ENCODE peak calls at places on chromosomes 11 and 22, in ten cellular contexts. O is fibroblast of the conjunctiva; Y is amygdala; R is NCI-H460; M is AG04450; N is NCI-H1436; E is stimulated activated CD8-positive, alpha-beta memory T cell treated with anti-CD3 and anti-CD28 coated beads, Interleukin-7, amount 100 ng/mL, for 1 hour; U is H4; X is GM23248; G is activated CD8-positive, alpha-beta memory T cell treated with anti-CD3 and anti-CD28 coated beads for 24 hours. A is an unnamed sample.

GRCh38 chr11:46679252-46680163 is 20.9 kb downstream of the ARHGAP1 start:
- DNase-seq in O (no peak), Y (no peak), R (no peak), M (no peak), N (no peak), E (no peak), U (no peak), X (no peak), G (no peak), A (no peak)

GRCh38 chr11:126394036-126394435 is 38.5 kb downstream of the ST3GAL4 start:
- DNase-seq in O (no peak), Y (no peak), R (no peak), M (no peak), N (no peak), E (no peak), U (no peak), X (no peak), G (no peak), A (no peak)

GRCh38 chr11:72573380-72573949 is 100.8 kb downstream of the PDE2A start:
- DNase-seq in O (no peak), Y (no peak), R (peak), M (no peak), N (peak), E (no peak), U (peak), X (peak), G (peak), A (no peak)

GRCh38 chr11:16184588-16184987 is 171.8 kb downstream of the SOX6 start:
- DNase-seq in O (peak), Y (no peak), R (peak), M (peak), N (no peak), E (no peak), U (peak), X (peak), G (no peak), A (no peak)

GRCh38 chr11:82792319-82792718 is 58.7 kb upstream of the FAM181B start:
- DNase-seq in O (no peak), Y (no peak), R (no peak), M (no peak), N (no peak), E (no peak), U (no peak), X (no peak), G (no peak), A (no peak)

GRCh38 chr11:64361659-64362058 is 2.7 kb downstream of the RPS6KA4 start:
- DNase-seq in O (no peak), Y (no peak), R (no peak), M (no peak), N (no peak), E (no peak), U (no peak), X (no peak), G (no peak), A (no peak)

GRCh38 chr11:7442588-7443215 is 42.6 kb upstream of the OLFML1 start:
- DNase-seq in O (peak), Y (peak), R (peak), M (peak), N (peak), E (peak), U (peak), X (peak), G (peak), A (peak)

GRCh38 chr22:35318346-35319215 is 18.9 kb downstream of the TOM1 start:
- DNase-seq in O (no peak), Y (no peak), R (no peak), M (no peak), N (no peak), E (no peak), U (no peak), X (no peak), G (no peak), A (no peak)

GRCh38 chr22:17562906-17563870 is at the start of gene SLC25A18:
- DNase-seq in O (no peak), Y (peak), R (no peak), M (no peak), N (no peak), E (no peak), U (no peak), X (no peak), G (no peak), A (no peak)

GRCh38 chr11:57616595-57616994 is 19.1 kb downstream of the SERPING1 start:
- DNase-seq in O (no peak), Y (no peak), R (no peak), M (no peak), N (no peak), E (no peak), U (no peak), X (no peak), G (no peak), A (no peak)

GRCh38 chr11:105226062-105226461 is 86.5 kb upstream of the CARD18 start:
- DNase-seq in O (no peak), Y (no peak), R (no peak), M (no peak), N (no peak), E (no peak), U (no peak), X (peak), G (no peak), A (no peak)

GRCh38 chr11:19982761-19983495 is 177.3 kb downstream of the DBX1 start:
- DNase-seq in O (no peak), Y (no peak), R (no peak), M (no peak), N (no peak), E (no peak), U (no peak), X (no peak), G (no peak), A (no peak)

GRCh38 chr11:72568861-72569260 is 105.4 kb downstream of the PDE2A start:
- DNase-seq in O (no peak), Y (no peak), R (no peak), M (no peak), N (no peak), E (no peak), U (no peak), X (peak), G (no peak), A (no peak)

GRCh38 chr11:69005631-69006368 is 7.2 kb downstream of the MRGPRF start:
- DNase-seq in O (no peak), Y (no peak), R (no peak), M (no peak), N (no peak), E (no peak), U (no peak), X (no peak), G (no peak), A (no peak)

GRCh38 chr11:75508051-75508561 is 17.6 kb downstream of the GDPD5 start:
- DNase-seq in O (no peak), Y (no peak), R (no peak), M (no peak), N (no peak), E (peak), U (no peak), X (no peak), G (no peak), A (peak)

GRCh38 chr11:16739326-16739875 is 954 bp downstream of the C11orf58 start:
- DNase-seq in O (no peak), Y (no peak), R (no peak), M (no peak), N (no peak), E (no peak), U (no peak), X (peak), G (no peak), A (no peak)

GRCh38 chr11:46285594-46286033 is 8.2 kb downstream of the CREB3L1 start:
- DNase-seq in O (peak), Y (no peak), R (no peak), M (no peak), N (no peak), E (no peak), U (no peak), X (peak), G (no peak), A (no peak)

GRCh38 chr22:35991168-35991567 is 37.5 kb downstream of the RBFOX2 start:
- DNase-seq in O (no peak), Y (no peak), R (no peak), M (peak), N (no peak), E (no peak), U (peak), X (no peak), G (no peak), A (no peak)

GRCh38 chr22:46256358-46256958 is 6.4 kb upstream of the CDPF1 start:
- DNase-seq in O (no peak), Y (no peak), R (no peak), M (no peak), N (no peak), E (no peak), U (no peak), X (no peak), G (no peak), A (no peak)

GRCh38 chr11:109026891-109027489 is 362.1 kb downstream of the DDX10 start:
- DNase-seq in O (no peak), Y (no peak), R (no peak), M (no peak), N (no peak), E (no peak), U (no peak), X (peak), G (no peak), A (no peak)

GRCh38 chr11:130388607-130389205 is 39.7 kb downstream of the ADAMTS8 start:
- DNase-seq in O (no peak), Y (no peak), R (no peak), M (no peak), N (no peak), E (no peak), U (no peak), X (no peak), G (no peak), A (no peak)

GRCh38 chr22:19902245-19902699 is 39.3 kb upstream of the COMT start:
- DNase-seq in O (no peak), Y (no peak), R (no peak), M (no peak), N (peak), E (no peak), U (no peak), X (no peak), G (no peak), A (no peak)

GRCh38 chr22:38694049-38694448 is 6.7 kb downstream of the JOSD1 start:
- DNase-seq in O (no peak), Y (no peak), R (no peak), M (no peak), N (no peak), E (no peak), U (no peak), X (peak), G (no peak), A (no peak)

GRCh38 chr22:24595863-24596262 is 3.0 kb upstream of the LRRC75B start:
- DNase-seq in O (no peak), Y (no peak), R (no peak), M (no peak), N (no peak), E (no peak), U (no peak), X (no peak), G (no peak), A (no peak)

GRCh38 chr22:24146791-24147353 is 34.4 kb upstream of the SUSD2 start:
- DNase-seq in O (peak), Y (no peak), R (no peak), M (peak), N (no peak), E (no peak), U (peak), X (peak), G (no peak), A (no peak)

GRCh38 chr11:75079546-75079945 is 17.1 kb downstream of the OR2AT4 start:
- DNase-seq in O (no peak), Y (no peak), R (no peak), M (no peak), N (no peak), E (no peak), U (no peak), X (no peak), G (no peak), A (no peak)

GRCh38 chr11:92413757-92414513 is 189.3 kb downstream of the FAT3 start:
- DNase-seq in O (no peak), Y (no peak), R (no peak), M (no peak), N (no peak), E (no peak), U (no peak), X (no peak), G (no peak), A (no peak)

GRCh38 chr11:62588966-62589637 is 2.2 kb downstream of the TUT1 start:
- DNase-seq in O (no peak), Y (no peak), R (no peak), M (no peak), N (no peak), E (no peak), U (no peak), X (peak), G (no peak), A (no peak)

GRCh38 chr22:30267382-30268302 is 991 bp upstream of the OSM start:
- DNase-seq in O (no peak), Y (no peak), R (no peak), M (no peak), N (no peak), E (no peak), U (no peak), X (no peak), G (peak), A (no peak)

GRCh38 chr11:36375348-36376314 is 79.5 kb downstream of the PRR5L start:
- DNase-seq in O (no peak), Y (no peak), R (no peak), M (no peak), N (no peak), E (no peak), U (no peak), X (peak), G (no peak), A (no peak)

GRCh38 chr11:64793271-64794160 is 9.5 kb downstream of the MAP4K2 start:
- DNase-seq in O (no peak), Y (no peak), R (no peak), M (no peak), N (no peak), E (no peak), U (no peak), X (no peak), G (no peak), A (no peak)

GRCh38 chr22:48894064-48894671 is 933.5 kb downstream of the BRD1 start:
- DNase-seq in O (no peak), Y (no peak), R (no peak), M (no peak), N (no peak), E (no peak), U (no peak), X (no peak), G (peak), A (peak)

GRCh38 chr22:33903012-33903411 is 17.3 kb downstream of the LARGE1 start:
- DNase-seq in O (no peak), Y (no peak), R (no peak), M (no peak), N (no peak), E (no peak), U (no peak), X (no peak), G (no peak), A (no peak)

GRCh38 chr11:118625036-118625690 is 17.7 kb downstream of the PHLDB1 start:
- DNase-seq in O (no peak), Y (no peak), R (no peak), M (no peak), N (no peak), E (no peak), U (no peak), X (no peak), G (no peak), A (no peak)

GRCh38 chr11:47950396-47950795 is 30.0 kb upstream of the PTPRJ start:
- DNase-seq in O (no peak), Y (no peak), R (no peak), M (no peak), N (no peak), E (peak), U (no peak), X (no peak), G (peak), A (peak)

GRCh38 chr11:2142300-2142759 is 3.1 kb upstream of the IGF2 start:
- DNase-seq in O (no peak), Y (no peak), R (no peak), M (no peak), N (no peak), E (no peak), U (no peak), X (peak), G (no peak), A (no peak)

GRCh38 chr11:68002943-68003845 is 703 bp downstream of the UNC93B1 start:
- DNase-seq in O (no peak), Y (no peak), R (no peak), M (no peak), N (no peak), E (no peak), U (no peak), X (peak), G (peak), A (peak)